ENCODE peak calls at places on chromosome 5, in eight cellular contexts. One of them, this sample, is unnamed.

GRCh38 chr5:53291528-53291927 is 182.0 kb upstream of the MOCS2 start:
- DNase-seq in endothelial cell of umbilical vein: no peak
- DNase-seq in midbrain: no peak
- DNase-seq in amniotic epithelial cell: peak
- DNase-seq in NCI-H774: no peak
- DNase-seq in stimulated activated CD8-positive, alpha-beta memory T cell treated with anti-CD3 and anti-CD28 coated beads, Interleukin-2, amount 100 ng/mL, for 48 hours: no peak
- DNase-seq in left ventricle myocardium inferior: no peak
- DNase-seq in SW 1271: no peak
- DNase-seq in this sample: no peak

GRCh38 chr5:16935271-16936149 is 578 bp downstream of the MYO10 start:
- DNase-seq in endothelial cell of umbilical vein: peak
- DNase-seq in midbrain: no peak
- DNase-seq in amniotic epithelial cell: no peak
- DNase-seq in NCI-H774: no peak
- DNase-seq in stimulated activated CD8-positive, alpha-beta memory T cell treated with anti-CD3 and anti-CD28 coated beads, Interleukin-2, amount 100 ng/mL, for 48 hours: peak
- DNase-seq in left ventricle myocardium inferior: no peak
- DNase-seq in SW 1271: no peak
- DNase-seq in this sample: peak

GRCh38 chr5:1636981-1637638 is 113.3 kb upstream of the LPCAT1 start:
- DNase-seq in endothelial cell of umbilical vein: no peak
- DNase-seq in midbrain: no peak
- DNase-seq in amniotic epithelial cell: no peak
- DNase-seq in NCI-H774: no peak
- DNase-seq in stimulated activated CD8-positive, alpha-beta memory T cell treated with anti-CD3 and anti-CD28 coated beads, Interleukin-2, amount 100 ng/mL, for 48 hours: no peak
- DNase-seq in left ventricle myocardium inferior: no peak
- DNase-seq in SW 1271: no peak
- DNase-seq in this sample: no peak

GRCh38 chr5:105508519-105508918 is 1945.9 kb upstream of the NUDT12 start:
- DNase-seq in endothelial cell of umbilical vein: no peak
- DNase-seq in midbrain: no peak
- DNase-seq in amniotic epithelial cell: peak
- DNase-seq in NCI-H774: no peak
- DNase-seq in stimulated activated CD8-positive, alpha-beta memory T cell treated with anti-CD3 and anti-CD28 coated beads, Interleukin-2, amount 100 ng/mL, for 48 hours: no peak
- DNase-seq in left ventricle myocardium inferior: no peak
- DNase-seq in SW 1271: no peak
- DNase-seq in this sample: no peak

GRCh38 chr5:80964919-80965318 is 4.8 kb downstream of the RASGRF2 start:
- DNase-seq in endothelial cell of umbilical vein: no peak
- DNase-seq in midbrain: no peak
- DNase-seq in amniotic epithelial cell: no peak
- DNase-seq in NCI-H774: no peak
- DNase-seq in stimulated activated CD8-positive, alpha-beta memory T cell treated with anti-CD3 and anti-CD28 coated beads, Interleukin-2, amount 100 ng/mL, for 48 hours: no peak
- DNase-seq in left ventricle myocardium inferior: no peak
- DNase-seq in SW 1271: no peak
- DNase-seq in this sample: no peak

GRCh38 chr5:97839338-97840081 is 656.5 kb upstream of the RIOK2 start:
- DNase-seq in endothelial cell of umbilical vein: peak
- DNase-seq in midbrain: no peak
- DNase-seq in amniotic epithelial cell: peak
- DNase-seq in NCI-H774: no peak
- DNase-seq in stimulated activated CD8-positive, alpha-beta memory T cell treated with anti-CD3 and anti-CD28 coated beads, Interleukin-2, amount 100 ng/mL, for 48 hours: no peak
- DNase-seq in left ventricle myocardium inferior: no peak
- DNase-seq in SW 1271: peak
- DNase-seq in this sample: peak

GRCh38 chr5:175104682-175105081 is 339.3 kb downstream of the DRD1 start:
- DNase-seq in endothelial cell of umbilical vein: no peak
- DNase-seq in midbrain: no peak
- DNase-seq in amniotic epithelial cell: no peak
- DNase-seq in NCI-H774: peak
- DNase-seq in stimulated activated CD8-positive, alpha-beta memory T cell treated with anti-CD3 and anti-CD28 coated beads, Interleukin-2, amount 100 ng/mL, for 48 hours: no peak
- DNase-seq in left ventricle myocardium inferior: no peak
- DNase-seq in SW 1271: no peak
- DNase-seq in this sample: no peak

GRCh38 chr5:72543365-72543764 is 36.2 kb upstream of the ZNF366 start:
- DNase-seq in endothelial cell of umbilical vein: no peak
- DNase-seq in midbrain: no peak
- DNase-seq in amniotic epithelial cell: peak
- DNase-seq in NCI-H774: no peak
- DNase-seq in stimulated activated CD8-positive, alpha-beta memory T cell treated with anti-CD3 and anti-CD28 coated beads, Interleukin-2, amount 100 ng/mL, for 48 hours: no peak
- DNase-seq in left ventricle myocardium inferior: no peak
- DNase-seq in SW 1271: no peak
- DNase-seq in this sample: no peak

This sample was measured in lung microvascular endothelial cell.